ENCODE peak calls at places on chromosomes 11 and 22, in four cellular contexts. I is mammary epithelial cell, G is DND-41, T is mucosa of descending colon. D is an unnamed sample.

GRCh38 chr11:102377891-102378290 is 30.9 kb downstream of the BIRC2 start:
- DNase-seq in T (no peak), G (no peak), I (no peak), D (no peak)

GRCh38 chr11:103170865-103171264 is 61.6 kb downstream of the DYNC2H1 start:
- DNase-seq in I (no peak), G (no peak), T (no peak), D (no peak)

GRCh38 chr22:32852346-32853251 is 51.1 kb downstream of the TIMP3 start:
- DNase-seq in I (no peak), G (no peak), T (no peak), D (no peak)

GRCh38 chr11:15871904-15872303 is 484.4 kb downstream of the SOX6 start:
- DNase-seq in G (no peak), I (no peak), T (no peak), D (no peak)

GRCh38 chr22:37174964-37175363 is 13.1 kb downstream of the C1QTNF6 start:
- DNase-seq in T (no peak), G (no peak), I (no peak), D (peak; percentile 5)

GRCh38 chr11:35158371-35159081 is 19.6 kb downstream of the CD44 start:
- DNase-seq in I (peak; percentile 67), T (no peak), G (no peak), D (peak; percentile 78)

GRCh38 chr22:21711851-21712250 is 23.7 kb downstream of the YPEL1 start:
- DNase-seq in T (no peak), G (no peak), I (no peak), D (no peak)

GRCh38 chr11:122123258-122123929 is 7.4 kb upstream of the BLID start:
- DNase-seq in T (no peak), I (no peak), G (no peak), D (no peak)

GRCh38 chr22:49959782-49960158 is 802 bp upstream of the PIM3 start:
- DNase-seq in G (no peak), I (peak; percentile 76), T (peak; percentile 84), D (no peak)

GRCh38 chr22:32175751-32176644 is 16.9 kb upstream of the C22orf42 start:
- DNase-seq in I (no peak), T (no peak), G (no peak), D (no peak)